ENCODE peak calls at places on chromosomes 12 and 14, in six cellular contexts. M, N, U, Q, W and S are unnamed samples.

GRCh38 chr12:34603382-34604035 is 581.2 kb downstream of the ALG10 start:
- DNase-seq in M (no peak), N (no peak), U (no peak), Q (no peak), W (no peak), S (peak; percentile 1)

GRCh38 chr14:93430319-93430801 is 379 bp upstream of the UNC79 start:
- DNase-seq in M (no peak), N (peak; percentile 88), U (peak; percentile 1), Q (no peak), W (no peak), S (no peak)

GRCh38 chr12:51910691-51911090 is 3.4 kb downstream of the ACVRL1 start:
- DNase-seq in M (no peak), N (no peak), U (no peak), Q (no peak), W (no peak), S (no peak)

GRCh38 chr12:1281683-1282366 is 290.8 kb downstream of the ERC1 start:
- DNase-seq in M (no peak), N (no peak), U (peak; percentile 22), Q (peak; percentile 77), W (no peak), S (no peak)

GRCh38 chr12:58981961-58982360 is 61.7 kb upstream of the LRIG3 start:
- DNase-seq in M (no peak), N (no peak), U (no peak), Q (no peak), W (no peak), S (no peak)

GRCh38 chr12:53743277-53744129 is 8.3 kb downstream of the CISTR start:
- DNase-seq in M (peak; percentile 61), N (peak; percentile 94), U (peak; percentile 59), Q (peak; percentile 46), W (peak; percentile 83), S (peak; percentile 81)

GRCh38 chr14:58098507-58098906 is 53.5 kb downstream of the ARMH4 start:
- DNase-seq in M (peak; percentile 51), N (peak; percentile 64), U (no peak), Q (no peak), W (no peak), S (no peak)

GRCh38 chr14:22159968-22160367 is 429.1 kb downstream of the DAD1 start:
- DNase-seq in M (no peak), N (no peak), U (peak; percentile 64), Q (no peak), W (no peak), S (no peak)

GRCh38 chr14:105050551-105050897 is 14.7 kb downstream of the GPR132 start:
- DNase-seq in M (peak; percentile 83), N (no peak), U (peak; percentile 71), Q (peak; percentile 25), W (no peak), S (no peak)

GRCh38 chr14:55448146-55448614 is 7.8 kb upstream of the TBPL2 start:
- DNase-seq in M (peak; percentile 35), N (no peak), U (peak; percentile 98), Q (peak; percentile 91), W (no peak), S (no peak)

GRCh38 chr14:54493293-54493692 is 4.5 kb upstream of the GMFB start:
- DNase-seq in M (no peak), N (peak; percentile 82), U (no peak), Q (no peak), W (no peak), S (no peak)

GRCh38 chr14:95515523-95516517 is 630 bp downstream of the SYNE3 start:
- DNase-seq in M (peak; percentile 78), N (peak; percentile 89), U (peak; percentile 26), Q (peak; percentile 46), W (peak; percentile 94), S (peak; percentile 96)

GRCh38 chr12:103241184-103241583 is 254.6 kb downstream of the C12orf42 start:
- DNase-seq in M (peak; percentile 42), N (no peak), U (no peak), Q (no peak), W (no peak), S (no peak)

GRCh38 chr12:94545937-94546771 is 86.5 kb upstream of the CEP83 start:
- DNase-seq in M (peak; percentile 60), N (peak; percentile 89), U (peak; percentile 83), Q (peak; percentile 47), W (peak; percentile 65), S (peak; percentile 77)

GRCh38 chr12:80684077-80684495 is 23.3 kb upstream of the MYF6 start:
- DNase-seq in M (no peak), N (peak; percentile 83), U (peak; percentile 40), Q (no peak), W (no peak), S (no peak)

GRCh38 chr12:58877243-58877743 is 43.0 kb downstream of the LRIG3 start:
- DNase-seq in M (peak; percentile 76), N (no peak), U (peak; percentile 98), Q (peak; percentile 86), W (no peak), S (no peak)

DNA sequence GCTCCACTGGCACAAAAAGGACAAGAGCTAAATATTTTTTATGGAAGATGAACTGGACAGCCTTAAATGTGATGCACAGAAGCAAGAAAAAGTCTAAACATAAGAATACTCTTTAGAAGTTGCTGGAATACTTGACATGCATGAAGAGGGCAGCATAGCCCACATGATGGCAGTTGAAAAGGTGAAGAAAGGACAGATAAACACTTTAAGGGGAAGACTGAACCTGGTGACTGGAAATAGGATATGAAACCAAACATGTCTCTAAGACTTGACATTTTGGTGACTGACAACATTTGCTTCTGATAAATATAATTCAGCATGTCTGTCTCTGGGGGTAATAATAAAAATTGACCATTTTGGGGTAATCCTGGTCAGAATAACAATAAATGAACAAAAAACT is 273.1 kb downstream of the CCDC91 start:
- DNase-seq in M (no peak), N (no peak), U (no peak), Q (no peak), W (no peak), S (no peak)
- TF ChIP-seq CTCF in M (no peak), N (no peak), U (no peak), Q (no peak), W (no peak), S (no peak)

GRCh38 chr12:67270622-67271021 is 1.5 kb downstream of the CAND1 start:
- DNase-seq in M (no peak), N (no peak), U (no peak), Q (no peak), W (no peak), S (no peak)

GRCh38 chr12:67268896-67269631 is at the start of gene CAND1:
- DNase-seq in M (peak; percentile 97), N (peak; percentile 99), U (peak; percentile 99), Q (peak; percentile 99), W (peak; percentile 94), S (peak; percentile 94)

GRCh38 chr12:67268335-67268895 is 743 bp upstream of the CAND1 start:
- DNase-seq in M (peak; percentile 87), N (peak; percentile 98), U (peak; percentile 99), Q (peak; percentile 99), W (peak; percentile 92), S (peak; percentile 91)

GRCh38 chr12:67271976-67272375 is 2.8 kb downstream of the CAND1 start:
- DNase-seq in M (no peak), N (no peak), U (no peak), Q (peak; percentile 67), W (no peak), S (no peak)

DNA sequence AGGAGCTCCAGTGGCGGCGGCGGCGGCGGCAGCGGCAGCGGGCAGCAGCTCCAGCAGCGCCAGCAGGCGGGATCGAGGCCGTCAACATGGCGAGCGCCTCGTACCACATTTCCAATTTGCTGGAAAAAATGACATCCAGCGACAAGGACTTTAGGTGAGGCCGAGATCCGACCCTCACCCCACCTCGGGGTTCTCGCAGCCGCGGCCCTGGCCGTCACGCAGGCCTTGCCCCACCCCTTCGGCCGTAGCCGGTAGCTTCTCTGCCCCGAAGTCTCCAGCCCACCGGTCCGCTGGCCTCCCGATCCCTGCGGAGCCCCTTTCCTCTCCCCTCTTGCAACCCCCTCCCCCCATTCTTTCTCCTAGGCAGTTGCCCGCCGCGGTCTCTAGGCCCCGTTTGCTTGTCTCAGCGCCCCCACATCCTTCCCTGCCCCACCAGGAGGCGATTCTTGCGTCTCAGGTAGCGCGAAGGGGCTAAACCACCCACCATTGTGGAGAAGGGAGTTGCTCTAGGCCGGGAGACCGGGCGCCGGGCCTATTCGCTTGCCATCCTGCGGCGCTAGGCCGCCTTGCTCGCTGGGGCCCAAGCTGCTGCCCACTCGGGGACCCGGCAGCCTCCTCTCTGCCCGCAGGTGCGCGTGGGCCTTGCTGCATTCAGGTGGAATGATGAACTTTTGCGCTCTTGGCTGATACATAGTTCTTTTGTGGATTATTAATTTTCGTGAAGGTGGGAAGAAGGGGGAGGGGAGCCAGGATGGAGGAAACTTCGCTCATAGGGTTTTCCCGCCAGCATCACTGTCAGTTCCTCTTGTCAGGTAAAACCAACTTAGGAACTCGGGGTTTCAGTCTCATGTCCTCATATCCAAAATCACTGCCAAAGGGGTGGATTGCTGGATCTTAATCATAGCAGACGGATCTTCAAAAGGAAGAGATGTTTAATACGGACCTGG is 747 bp downstream of the CAND1 start:
- DNase-seq in M (peak; percentile 52), N (peak; percentile 94), U (peak; percentile 39), Q (peak; percentile 24), W (peak; percentile 25), S (peak; percentile 26)
- TF ChIP-seq CTCF in M (no peak), N (peak; percentile 38), U (no peak), Q (no peak), W (no peak), S (no peak)

DNA sequence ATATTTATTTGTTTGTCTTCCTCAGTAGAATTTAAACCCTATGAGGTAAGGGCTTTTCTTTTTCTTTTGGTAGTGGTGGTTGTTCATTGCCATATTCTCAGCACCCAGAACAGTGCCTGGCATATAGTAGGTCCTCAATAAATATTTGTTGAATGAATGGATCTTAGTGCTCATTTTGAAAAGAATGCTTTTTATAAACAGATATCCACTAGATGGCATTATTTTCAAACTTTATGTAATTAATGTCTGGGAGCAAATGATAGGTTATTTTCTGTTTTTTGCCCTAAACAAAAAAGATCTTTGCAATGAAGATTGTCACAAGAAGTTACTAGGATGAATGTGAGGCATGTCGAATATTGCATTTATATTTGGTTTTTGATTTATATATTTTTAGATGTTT is 64.1 kb downstream of the RAD51B start:
- DNase-seq in M (no peak), N (no peak), U (peak; percentile 10), Q (peak; percentile 29), W (no peak), S (no peak)
- TF ChIP-seq CTCF in M (no peak), N (peak; percentile 29), U (peak; percentile 9), Q (peak; percentile 47), W (no peak), S (peak; percentile 27)

DNA sequence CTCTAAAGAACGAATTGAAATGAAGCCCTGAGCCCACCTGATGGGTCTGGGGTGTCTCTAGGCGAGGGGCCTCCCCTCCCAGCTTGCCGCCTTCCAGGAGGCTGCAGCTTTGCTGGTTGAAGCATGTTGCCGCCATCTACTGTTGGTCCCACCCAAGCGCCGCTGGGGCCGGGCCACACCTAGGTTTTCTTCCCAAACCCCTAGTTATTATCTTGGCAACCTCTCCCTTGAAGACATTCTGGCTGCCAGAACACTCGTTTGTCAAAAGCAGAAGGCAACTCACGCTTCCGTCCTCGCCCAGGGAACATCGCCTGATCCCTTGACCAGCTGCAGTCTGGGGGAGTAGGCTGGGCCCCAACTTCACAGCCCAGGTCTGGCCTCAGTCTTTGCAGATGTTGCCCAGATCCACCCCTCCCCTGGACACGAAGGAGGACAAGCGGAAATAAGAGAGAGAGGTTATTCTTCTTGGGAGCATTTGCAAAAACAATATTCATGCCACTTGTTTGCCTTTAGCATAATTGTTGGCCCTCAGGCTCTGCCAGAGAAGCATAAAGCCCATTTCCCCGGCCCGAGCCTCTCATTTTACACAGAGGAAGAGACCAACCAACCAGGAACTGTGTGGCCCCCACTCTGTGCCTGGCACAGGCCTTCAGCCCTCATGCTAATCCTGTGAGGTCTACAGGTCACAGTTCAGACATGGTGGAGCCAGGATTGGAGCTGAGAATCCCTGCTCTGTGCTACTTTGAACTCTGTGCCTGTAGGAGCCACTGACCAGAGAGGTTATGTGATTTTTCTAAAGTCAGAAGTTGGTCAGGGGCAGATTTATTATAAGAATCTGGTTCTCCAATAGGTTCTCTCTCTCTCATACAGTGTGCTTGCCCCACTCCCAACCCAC is 6.7 kb downstream of the EMP1 start:
- DNase-seq in M (no peak), N (peak; percentile 93), U (no peak), Q (peak; percentile 70), W (peak; percentile 27), S (peak; percentile 23)
- TF ChIP-seq CTCF in M (no peak), N (peak; percentile 94), U (no peak), Q (peak; percentile 56), W (no peak), S (peak; percentile 33)